ENCODE peak calls at places on chromosomes 2 and 18, in six cellular contexts. A, I, W, J, Y and S are unnamed samples.

GRCh38 chr2:64325852-64326577 is 127.9 kb upstream of the LGALSL start:
- DNase-seq in A (no peak), I (no peak), W (no peak), J (no peak), Y (no peak), S (no peak)

GRCh38 chr2:188456114-188456909 is 164.6 kb downstream of the GULP1 start:
- DNase-seq in A (no peak), I (no peak), W (no peak), J (no peak), Y (no peak), S (no peak)

GRCh38 chr18:12890500-12890899 is 6.5 kb upstream of the PTPN2 start:
- DNase-seq in A (no peak), I (peak), W (no peak), J (no peak), Y (no peak), S (no peak)

GRCh38 chr2:222959358-222959757 is 92.6 kb upstream of the KCNE4 start:
- DNase-seq in A (no peak), I (no peak), W (no peak), J (peak), Y (peak), S (no peak)

GRCh38 chr2:151730242-151730975 is 3.9 kb downstream of the NEB start:
- DNase-seq in A (peak), I (no peak), W (no peak), J (no peak), Y (no peak), S (no peak)

GRCh38 chr18:21853020-21853419 is 112.4 kb downstream of the MIB1 start:
- DNase-seq in A (no peak), I (no peak), W (no peak), J (no peak), Y (no peak), S (no peak)

GRCh38 chr2:65551528-65551927 is 119.1 kb upstream of the SPRED2 start:
- DNase-seq in A (no peak), I (no peak), W (no peak), J (no peak), Y (no peak), S (no peak)

GRCh38 chr18:75132471-75132870 is 76.5 kb downstream of the PTGR3 start:
- DNase-seq in A (no peak), I (no peak), W (no peak), J (no peak), Y (no peak), S (peak)

GRCh38 chr18:75139226-75139911 is 69.6 kb downstream of the PTGR3 start:
- DNase-seq in A (no peak), I (no peak), W (no peak), J (no peak), Y (no peak), S (no peak)

GRCh38 chr2:72367530-72368225 is 220.0 kb upstream of the CYP26B1 start:
- DNase-seq in A (no peak), I (peak), W (peak), J (peak), Y (peak), S (peak)

GRCh38 chr18:21264651-21265050 is 22.6 kb downstream of the GREB1L start:
- DNase-seq in A (no peak), I (no peak), W (no peak), J (no peak), Y (no peak), S (no peak)

GRCh38 chr2:208793434-208793833 is 386.8 kb downstream of the PTH2R start:
- DNase-seq in A (no peak), I (no peak), W (no peak), J (no peak), Y (no peak), S (no peak)

GRCh38 chr2:232458661-232459418 is 2.9 kb downstream of the ALPI start:
- DNase-seq in A (no peak), I (no peak), W (no peak), J (peak), Y (no peak), S (no peak)

GRCh38 chr2:65999103-65999502 is 435.8 kb upstream of the MEIS1 start:
- DNase-seq in A (no peak), I (no peak), W (no peak), J (no peak), Y (no peak), S (no peak)

GRCh38 chr2:11576398-11576797 is 42.6 kb downstream of the GREB1 start:
- DNase-seq in A (no peak), I (no peak), W (no peak), J (no peak), Y (no peak), S (no peak)

GRCh38 chr2:140580799-140581198 is 1550.0 kb downstream of the LRP1B start:
- DNase-seq in A (no peak), I (peak), W (no peak), J (no peak), Y (no peak), S (no peak)

GRCh38 chr2:51013060-51013746 is 18.7 kb downstream of the NRXN1 start:
- DNase-seq in A (no peak), I (peak), W (no peak), J (no peak), Y (no peak), S (peak)

GRCh38 chr2:11099122-11100065 is 55.9 kb upstream of the SLC66A3 start:
- DNase-seq in A (no peak), I (no peak), W (no peak), J (no peak), Y (no peak), S (no peak)

GRCh38 chr2:48515588-48515987 is 14.4 kb upstream of the STON1 start:
- DNase-seq in A (no peak), I (no peak), W (no peak), J (no peak), Y (no peak), S (no peak)

GRCh38 chr2:108589372-108589771 is 55.1 kb downstream of the LIMS1 start:
- DNase-seq in A (no peak), I (no peak), W (no peak), J (no peak), Y (no peak), S (no peak)

GRCh38 chr18:79857082-79857661 is 59.4 kb downstream of the KCNG2 start:
- DNase-seq in A (no peak), I (peak), W (no peak), J (no peak), Y (peak), S (peak)

GRCh38 chr2:85133751-85134254 is 611 bp downstream of the TCF7L1 start:
- DNase-seq in A (peak), I (no peak), W (no peak), J (peak), Y (peak), S (peak)

GRCh38 chr2:239400000-239400831 is 604 bp downstream of the HDAC4 start:
- DNase-seq in A (peak), I (no peak), W (no peak), J (no peak), Y (no peak), S (peak)

GRCh38 chr2:9565436-9566153 is 10.0 kb upstream of the ADAM17 start:
- DNase-seq in A (no peak), I (peak), W (peak), J (peak), Y (peak), S (peak)

GRCh38 chr2:88540346-88540745 is 86.9 kb downstream of the EIF2AK3 start:
- DNase-seq in A (no peak), I (no peak), W (no peak), J (no peak), Y (peak), S (no peak)

GRCh38 chr18:48452863-48453323 is 43.7 kb upstream of the ZBTB7C start:
- DNase-seq in A (no peak), I (no peak), W (no peak), J (no peak), Y (no peak), S (no peak)

GRCh38 chr2:172403881-172404470 is 23.4 kb upstream of the ITGA6 start:
- DNase-seq in A (no peak), I (no peak), W (no peak), J (no peak), Y (no peak), S (no peak)

GRCh38 chr2:195675783-195676427 is 18.9 kb downstream of the SLC39A10 start:
- DNase-seq in A (no peak), I (no peak), W (no peak), J (no peak), Y (no peak), S (no peak)

GRCh38 chr2:171158790-171159325 is 1.8 kb downstream of the TLK1 start:
- DNase-seq in A (no peak), I (peak), W (no peak), J (no peak), Y (no peak), S (no peak)

GRCh38 chr2:74831693-74832530 is 2.0 kb upstream of the HK2 start:
- DNase-seq in A (no peak), I (no peak), W (no peak), J (no peak), Y (peak), S (no peak)

GRCh38 chr2:138846216-138846821 is 66.1 kb upstream of the NXPH2 start:
- DNase-seq in A (no peak), I (peak), W (no peak), J (peak), Y (peak), S (no peak)

GRCh38 chr2:140975237-140975636 is 1155.6 kb downstream of the LRP1B start:
- DNase-seq in A (no peak), I (no peak), W (no peak), J (no peak), Y (no peak), S (no peak)

GRCh38 chr2:165238295-165238694 is 919 bp upstream of the SCN2A start:
- DNase-seq in A (peak), I (no peak), W (no peak), J (no peak), Y (peak), S (no peak)

GRCh38 chr2:120243211-120243610 is 9.4 kb upstream of the RALB start:
- DNase-seq in A (no peak), I (no peak), W (no peak), J (no peak), Y (no peak), S (no peak)

GRCh38 chr2:188187726-188188125 is 103.9 kb upstream of the GULP1 start:
- DNase-seq in A (no peak), I (no peak), W (no peak), J (no peak), Y (no peak), S (no peak)

GRCh38 chr18:63422862-63423304 is 607 bp upstream of the VPS4B start:
- DNase-seq in A (no peak), I (no peak), W (no peak), J (no peak), Y (no peak), S (no peak)

GRCh38 chr2:231524477-231525247 is 5.6 kb downstream of the NMUR1 start:
- DNase-seq in A (no peak), I (no peak), W (no peak), J (no peak), Y (no peak), S (no peak)

GRCh38 chr18:2847341-2848144 is 737 bp downstream of the EMILIN2 start:
- DNase-seq in A (peak), I (no peak), W (no peak), J (peak), Y (peak), S (no peak)

GRCh38 chr2:241390301-241391206 is 34.5 kb downstream of the FARP2 start:
- DNase-seq in A (no peak), I (peak), W (no peak), J (no peak), Y (no peak), S (no peak)